ENCODE peak calls at places on chromosomes 5 and 9, in seven cellular contexts. H, U, N, M, L, E and V are unnamed samples.

GRCh38 chr5:147869112-147869511 is 9.4 kb upstream of the SCGB3A2 start:
- DNase-seq in H (no peak), U (no peak), N (no peak), M (no peak), L (no peak), E (no peak), V (no peak)

GRCh38 chr5:137401946-137402345 is 97.2 kb downstream of the SPOCK1 start:
- DNase-seq in H (no peak), U (no peak), N (no peak), M (no peak), L (no peak), E (no peak), V (no peak)

GRCh38 chr5:35815089-35815936 is 41.4 kb upstream of the IL7R start:
- DNase-seq in H (no peak), U (peak; percentile 42), N (no peak), M (no peak), L (no peak), E (peak; percentile 31), V (peak; percentile 40)

GRCh38 chr5:37557734-37558293 is 178.7 kb downstream of the WDR70 start:
- DNase-seq in H (no peak), U (no peak), N (no peak), M (no peak), L (no peak), E (no peak), V (no peak)

GRCh38 chr5:142192799-142193428 is 84.3 kb downstream of the NDFIP1 start:
- DNase-seq in H (peak; percentile 94), U (no peak), N (no peak), M (no peak), L (no peak), E (no peak), V (no peak)

GRCh38 chr9:93673844-93674334 is 97.5 kb downstream of the PHF2 start:
- DNase-seq in H (peak; percentile 70), U (no peak), N (no peak), M (no peak), L (no peak), E (no peak), V (no peak)

GRCh38 chr5:96388186-96388585 is 44.9 kb downstream of the PCSK1 start:
- DNase-seq in H (no peak), U (no peak), N (peak; percentile 9), M (no peak), L (no peak), E (peak; percentile 68), V (peak; percentile 13)

GRCh38 chr5:76084496-76085285 is 1.5 kb downstream of the SV2C start:
- DNase-seq in H (no peak), U (no peak), N (peak; percentile 25), M (no peak), L (no peak), E (no peak), V (peak; percentile 30)

GRCh38 chr5:107805819-107806218 is 135.1 kb upstream of the EFNA5 start:
- DNase-seq in H (no peak), U (no peak), N (no peak), M (no peak), L (no peak), E (no peak), V (no peak)

GRCh38 chr5:162068412-162068811 is 839 bp downstream of the GABRG2 start:
- DNase-seq in H (no peak), U (peak; percentile 60), N (no peak), M (peak; percentile 0), L (peak; percentile 21), E (peak; percentile 2), V (no peak)

GRCh38 chr5:51383494-51384081 is 340 bp downstream of the ISL1 start:
- DNase-seq in H (no peak), U (no peak), N (no peak), M (no peak), L (no peak), E (no peak), V (peak; percentile 39)

GRCh38 chr9:84121991-84122523 is 141.5 kb downstream of the RMI1 start:
- DNase-seq in H (no peak), U (no peak), N (peak; percentile 96), M (no peak), L (no peak), E (peak; percentile 88), V (peak; percentile 12)

GRCh38 chr9:73805111-73805510 is 653.4 kb downstream of the ANXA1 start:
- DNase-seq in H (no peak), U (no peak), N (no peak), M (no peak), L (no peak), E (no peak), V (peak; percentile 87)

GRCh38 chr5:23389543-23390215 is 117.7 kb upstream of the PRDM9 start:
- DNase-seq in H (no peak), U (no peak), N (no peak), M (no peak), L (no peak), E (no peak), V (no peak)

GRCh38 chr5:139282195-139282557 is 11.4 kb upstream of the MATR3 start:
- DNase-seq in H (no peak), U (no peak), N (peak; percentile 38), M (no peak), L (no peak), E (peak; percentile 71), V (peak; percentile 35)

GRCh38 chr5:116655431-116655830 is 80.8 kb upstream of the SEMA6A start:
- DNase-seq in H (no peak), U (no peak), N (no peak), M (no peak), L (no peak), E (no peak), V (no peak)

GRCh38 chr5:57858905-57859304 is 376.3 kb upstream of the ACTBL2 start:
- DNase-seq in H (no peak), U (no peak), N (no peak), M (no peak), L (no peak), E (no peak), V (no peak)

GRCh38 chr9:111108946-111109345 is 70.7 kb upstream of the LPAR1 start:
- DNase-seq in H (no peak), U (peak; percentile 43), N (peak; percentile 99), M (no peak), L (no peak), E (peak; percentile 87), V (peak; percentile 73)

GRCh38 chr5:54022156-54022685 is 288.2 kb downstream of the ARL15 start:
- DNase-seq in H (no peak), U (peak; percentile 7), N (no peak), M (no peak), L (no peak), E (no peak), V (no peak)

GRCh38 chr9:128555180-128555721 is 2.9 kb downstream of the SPTAN1 start:
- DNase-seq in H (no peak), U (no peak), N (peak; percentile 58), M (peak; percentile 46), L (no peak), E (peak; percentile 61), V (peak; percentile 80)